ENCODE peak calls at places on chromosomes 7 and 10, in nine cellular contexts. B is K562, A is right lobe of liver, P is A549, V is breast epithelium, F is Peyer's patch, H is heart left ventricle, Z is uterus, Q is endothelial cell of umbilical vein. C is an unnamed sample.
A peak's percentile ranks its signal among the peaks of the same experiment; 100 is the strongest.

GRCh38 chr7:77935652-77936348 is 137.2 kb downstream of the PHTF2 start:
- DNase-seq in B (no peak), A (no peak), P (peak; percentile 6), V (no peak), F (no peak), H (no peak), Z (no peak), Q (peak; percentile 15), C (no peak)

GRCh38 chr7:85204061-85204460 is 17.2 kb upstream of the SEMA3D start:
- DNase-seq in B (no peak), A (no peak), P (no peak), V (no peak), F (no peak), H (no peak), Z (no peak), Q (no peak), C (no peak)

GRCh38 chr7:18212308-18212707 is 184.7 kb upstream of the PRPS1L1 start:
- DNase-seq in B (no peak), A (no peak), P (no peak), V (no peak), F (no peak), H (no peak), Z (no peak), Q (no peak), C (no peak)

GRCh38 chr10:100829103-100829870 is 83.5 kb upstream of the SLF2 start:
- DNase-seq in B (no peak), A (no peak), P (peak; percentile 31), V (peak; percentile 9), F (no peak), H (no peak), Z (no peak), Q (no peak), C (no peak)

GRCh38 chr10:103232772-103233488 is 12.8 kb upstream of the RPEL1 start:
- DNase-seq in B (no peak), A (no peak), P (no peak), V (no peak), F (no peak), H (no peak), Z (no peak), Q (no peak), C (no peak)

GRCh38 chr7:74373536-74373935 is 80.2 kb upstream of the GTF2IRD1 start:
- DNase-seq in B (no peak), A (no peak), P (no peak), V (no peak), F (no peak), H (no peak), Z (no peak), Q (no peak), C (no peak)

GRCh38 chr10:86160890-86161585 is 205.6 kb downstream of the GRID1 start:
- DNase-seq in B (no peak), A (no peak), P (no peak), V (no peak), F (peak; percentile 22), H (no peak), Z (no peak), Q (no peak), C (no peak)

GRCh38 chr10:110684800-110685446 is 40.8 kb downstream of the RBM20 start:
- DNase-seq in B (no peak), A (no peak), P (no peak), V (no peak), F (no peak), H (peak; percentile 65), Z (no peak), Q (no peak), C (no peak)

GRCh38 chr10:71742301-71743098 is 22.9 kb upstream of the C10orf105 start:
- DNase-seq in B (peak; percentile 39), A (no peak), P (no peak), V (no peak), F (no peak), H (no peak), Z (no peak), Q (no peak), C (no peak)

GRCh38 chr7:522071-522937 is 2.7 kb upstream of the PDGFA start:
- DNase-seq in B (peak; percentile 87), A (no peak), P (no peak), V (no peak), F (peak; percentile 75), H (peak; percentile 82), Z (peak; percentile 63), Q (peak; percentile 52), C (no peak)

GRCh38 chr7:26278769-26279168 is 12.9 kb upstream of the SNX10 start:
- DNase-seq in B (peak; percentile 16), A (no peak), P (peak; percentile 55), V (no peak), F (no peak), H (no peak), Z (no peak), Q (no peak), C (peak; percentile 32)

GRCh38 chr7:42106562-42106961 is 130.4 kb downstream of the GLI3 start:
- DNase-seq in B (no peak), A (no peak), P (no peak), V (no peak), F (no peak), H (no peak), Z (no peak), Q (no peak), C (no peak)

GRCh38 chr10:79268100-79268670 is 79.1 kb upstream of the PPIF start:
- DNase-seq in B (no peak), A (no peak), P (no peak), V (no peak), F (no peak), H (no peak), Z (no peak), Q (peak; percentile 42), C (no peak)

GRCh38 chr10:103648231-103648950 is 154.9 kb downstream of the NEURL1 start:
- DNase-seq in B (no peak), A (no peak), P (no peak), V (no peak), F (no peak), H (no peak), Z (no peak), Q (no peak), C (no peak)

GRCh38 chr7:65233409-65234034 is 140.1 kb upstream of the ZNF92 start:
- DNase-seq in B (no peak), A (no peak), P (no peak), V (no peak), F (no peak), H (no peak), Z (no peak), Q (no peak), C (no peak)

GRCh38 chr7:101200862-101201599 is at the start of gene MOGAT3:
- DNase-seq in B (peak; percentile 69), A (peak; percentile 82), P (no peak), V (no peak), F (peak; percentile 92), H (no peak), Z (no peak), Q (no peak), C (no peak)
- TF ChIP-seq POLR2A in B (no peak), A (peak; percentile 90), P (no peak), V (no peak), F (peak; percentile 94), H (no peak), Z (no peak), Q (no peak), C (no peak)

GRCh38 chr10:77420942-77421523 is 216.6 kb downstream of the KCNMA1 start:
- DNase-seq in B (no peak), A (no peak), P (no peak), V (no peak), F (no peak), H (no peak), Z (no peak), Q (no peak), C (no peak)
- H3K4me1 ChIP-seq in B (no peaks in the 10 kb centered on the region), A (no peaks in the 10 kb centered on the region), P (peaks cover 19% of the 10 kb centered on the region), V (peaks cover 1% of the 10 kb centered on the region), F (no peaks in the 10 kb centered on the region), H (no peaks in the 10 kb centered on the region), Z (peaks cover 9% of the 10 kb centered on the region), Q (no peaks in the 10 kb centered on the region), C (peaks cover 16% of the 10 kb centered on the region)

DNA sequence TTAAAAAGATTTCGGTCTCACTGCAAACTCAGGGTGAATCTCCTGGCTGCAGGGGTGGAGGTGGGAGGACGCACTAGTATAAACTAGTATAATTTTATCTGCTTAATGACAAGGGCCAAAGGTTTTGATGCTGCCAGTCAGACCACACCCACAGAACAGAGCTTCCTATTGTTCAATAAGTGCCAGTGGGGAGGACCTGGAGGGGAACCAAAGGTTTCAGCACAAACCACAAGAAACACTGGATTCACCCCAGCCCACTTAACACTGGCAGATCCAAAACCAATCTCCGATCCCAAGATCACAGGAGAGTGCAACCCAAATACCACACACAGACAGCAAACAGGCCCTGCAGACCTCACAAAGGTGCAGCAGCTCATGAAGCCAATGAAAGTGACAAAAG is 6.6 kb downstream of the VOPP1 start:
- DNase-seq in B (no peak), A (no peak), P (no peak), V (no peak), F (no peak), H (no peak), Z (no peak), Q (no peak), C (no peak)
- TF ChIP-seq POLR2A in B (no peak), A (no peak), P (no peak), V (no peak), F (no peak), H (no peak), Z (no peak), Q (no peak), C (no peak)

GRCh38 chr10:111973306-111973705 is 210.3 kb downstream of the GPAM start:
- DNase-seq in B (no peak), A (no peak), P (no peak), V (no peak), F (no peak), H (no peak), Z (no peak), Q (no peak), C (no peak)
- H3K4me1 ChIP-seq in B (no peaks in the 10 kb centered on the region), A (no peaks in the 10 kb centered on the region), P (no peaks in the 10 kb centered on the region), V (no peaks in the 10 kb centered on the region), F (no peaks in the 10 kb centered on the region), H (no peaks in the 10 kb centered on the region), Z (no peaks in the 10 kb centered on the region), Q (no peaks in the 10 kb centered on the region), C (no peaks in the 10 kb centered on the region)

GRCh38 chr10:19417740-19418139 is 369.1 kb downstream of the MALRD1 start:
- DNase-seq in B (no peak), A (no peak), P (no peak), V (no peak), F (no peak), H (no peak), Z (no peak), Q (no peak), C (no peak)
- TF ChIP-seq POLR2A in B (no peak), A (no peak), P (no peak), V (no peak), F (no peak), H (no peak), Z (no peak), Q (no peak), C (no peak)

GRCh38 chr10:7189909-7190308 is 220.9 kb downstream of the SFMBT2 start:
- DNase-seq in B (no peak), A (no peak), P (no peak), V (no peak), F (no peak), H (no peak), Z (no peak), Q (no peak), C (no peak)
- H3K4me1 ChIP-seq in B (peaks cover 7% of the 10 kb centered on the region), A (no peaks in the 10 kb centered on the region), P (no peaks in the 10 kb centered on the region), V (no peaks in the 10 kb centered on the region), F (no peaks in the 10 kb centered on the region), H (no peaks in the 10 kb centered on the region), Z (no peaks in the 10 kb centered on the region), Q (no peaks in the 10 kb centered on the region), C (no peaks in the 10 kb centered on the region)